ENCODE peak calls at places on chromosome 5, in seven cellular contexts. V is RCC 7860; A is iPS-NIHi11; D is activated naive CD4-positive, alpha-beta T cell treated with anti-CD3 and anti-CD28 coated beads for 36 hours; K is amygdala; I is non-pigmented ciliary epithelial cell; L is EL. N is an unnamed sample.
A peak's percentile ranks its signal among the peaks of the same experiment; 100 is the strongest.

GRCh38 chr5:81151546-81151945 is 81.6 kb upstream of the CKMT2 start:
- DNase-seq in K (no peak), L (peak; percentile 60), I (peak; percentile 78), D (no peak), A (no peak), V (no peak), N (no peak)

GRCh38 chr5:68433921-68434879 is 218.6 kb downstream of the PIK3R1 start:
- DNase-seq in A (peak; percentile 58), L (peak; percentile 99), D (peak; percentile 97), V (peak; percentile 95), I (peak; percentile 97), K (no peak), N (peak; percentile 53)

GRCh38 chr5:115415143-115415491 is 118.7 kb upstream of the CCDC112 start:
- DNase-seq in V (no peak), K (no peak), L (peak; percentile 62), D (peak; percentile 7), I (peak; percentile 43), A (peak; percentile 26), N (no peak)

GRCh38 chr5:146732966-146733365 is 145.6 kb downstream of the PPP2R2B start:
- DNase-seq in D (no peak), I (no peak), A (no peak), L (no peak), K (no peak), V (no peak), N (no peak)

GRCh38 chr5:38184627-38185026 is 73.7 kb upstream of the EGFLAM start:
- DNase-seq in K (no peak), V (no peak), D (no peak), I (no peak), L (no peak), A (no peak), N (no peak)

GRCh38 chr5:124932791-124933600 is 186.6 kb upstream of the ZNF608 start:
- DNase-seq in K (no peak), V (peak; percentile 71), L (peak; percentile 78), D (no peak), A (no peak), I (no peak), N (no peak)

GRCh38 chr5:54900906-54901725 is 84.3 kb downstream of the ESM1 start:
- DNase-seq in V (peak; percentile 12), D (no peak), I (peak; percentile 78), L (peak; percentile 75), A (no peak), K (no peak), N (no peak)

GRCh38 chr5:6026766-6027165 is 351.6 kb downstream of the MED10 start:
- DNase-seq in V (no peak), K (no peak), D (no peak), A (no peak), L (no peak), I (no peak), N (no peak)

GRCh38 chr5:154078305-154078704 is 39.5 kb downstream of the MFAP3 start:
- DNase-seq in V (no peak), L (peak; percentile 6), D (no peak), A (no peak), I (no peak), K (no peak), N (no peak)

GRCh38 chr5:143140492-143141231 is 262.8 kb downstream of the NR3C1 start:
- DNase-seq in A (no peak), L (no peak), V (no peak), K (no peak), I (no peak), D (no peak), N (no peak)

N was measured in endodermal cell.